ENCODE peak calls at places on chromosomes 6 and 20, in eight cellular contexts. M, R, C, L, O, S, N and D are unnamed samples.

GRCh38 chr20:39290575-39290974 is 328.4 kb downstream of the DHX35 start:
- DNase-seq in M (no peak), R (no peak), C (no peak), L (no peak), O (no peak), S (no peak), N (no peak), D (no peak)

GRCh38 chr6:97689078-97689754 is 406.2 kb upstream of the MMS22L start:
- DNase-seq in M (no peak), R (no peak), C (no peak), L (no peak), O (no peak), S (no peak), N (no peak), D (no peak)

GRCh38 chr6:92589970-92590369 is 829.4 kb downstream of the EPHA7 start:
- DNase-seq in M (peak), R (no peak), C (no peak), L (no peak), O (no peak), S (no peak), N (no peak), D (no peak)

GRCh38 chr6:21665101-21665435 is 71.5 kb downstream of the SOX4 start:
- DNase-seq in M (peak), R (no peak), C (no peak), L (peak), O (no peak), S (no peak), N (no peak), D (no peak)

GRCh38 chr6:33144373-33144772 is 47.9 kb downstream of the COL11A2 start:
- DNase-seq in M (peak), R (no peak), C (peak), L (no peak), O (peak), S (no peak), N (no peak), D (peak)

GRCh38 chr6:63307581-63308246 is 12.1 kb downstream of the LGSN start:
- DNase-seq in M (peak), R (no peak), C (peak), L (peak), O (no peak), S (peak), N (no peak), D (peak)

GRCh38 chr20:57323034-57323433 is 6.6 kb upstream of the SPO11 start:
- DNase-seq in M (peak), R (no peak), C (peak), L (peak), O (no peak), S (peak), N (no peak), D (no peak)

GRCh38 chr6:12288844-12289654 is 1.1 kb upstream of the EDN1 start:
- DNase-seq in M (peak), R (peak), C (peak), L (peak), O (peak), S (peak), N (no peak), D (peak)

GRCh38 chr6:160069050-160069454 is 52.6 kb upstream of the SLC22A1 start:
- DNase-seq in M (no peak), R (peak), C (no peak), L (no peak), O (no peak), S (no peak), N (peak), D (no peak)

GRCh38 chr20:40849456-40849855 is 160.4 kb upstream of the MAFB start:
- DNase-seq in M (no peak), R (no peak), C (no peak), L (no peak), O (no peak), S (no peak), N (no peak), D (no peak)

GRCh38 chr6:136791296-136792065 is 796 bp downstream of the MAP3K5 start:
- DNase-seq in M (peak), R (peak), C (no peak), L (peak), O (peak), S (peak), N (peak), D (no peak)

GRCh38 chr6:168150551-168151444 is 71.8 kb upstream of the FRMD1 start:
- DNase-seq in M (no peak), R (no peak), C (no peak), L (no peak), O (peak), S (peak), N (no peak), D (no peak)

GRCh38 chr20:20491110-20491783 is 123.3 kb downstream of the INSM1 start:
- DNase-seq in M (peak), R (peak), C (no peak), L (peak), O (no peak), S (peak), N (no peak), D (no peak)

GRCh38 chr6:30013296-30013922 is 47.7 kb upstream of the POLR1H start:
- DNase-seq in M (no peak), R (peak), C (no peak), L (peak), O (peak), S (peak), N (no peak), D (no peak)